ENCODE peak calls at places on chromosomes 3 and 15, in five cellular contexts. O, F, E, P and Z are unnamed samples.
A peak's percentile ranks its signal among the peaks of the same experiment; 100 is the strongest.

GRCh38 chr3:187112934-187113793 is 26.1 kb downstream of the RPL39L start:
- DNase-seq in F (no peak), E (peak; percentile 48), P (no peak), O (no peak), Z (no peak)

GRCh38 chr3:23221136-23221535 is 18.0 kb downstream of the UBE2E2 start:
- DNase-seq in F (no peak), O (no peak), E (no peak), P (no peak), Z (no peak)

GRCh38 chr15:57743424-57743823 is 36.9 kb downstream of the POLR2M start:
- DNase-seq in O (no peak), P (no peak), E (no peak), F (no peak), Z (no peak)

GRCh38 chr3:111936191-111936841 is 42.5 kb upstream of the ABHD10 start:
- DNase-seq in E (peak; percentile 84), O (no peak), F (no peak), P (no peak), Z (no peak)

GRCh38 chr3:107409365-107409764 is 32.1 kb downstream of the CCDC54 start:
- DNase-seq in O (no peak), F (no peak), E (no peak), P (no peak), Z (no peak)

GRCh38 chr15:58491151-58491473 is 59.3 kb downstream of the LIPC start:
- DNase-seq in E (no peak), F (no peak), P (peak; percentile 54), O (no peak), Z (no peak)

GRCh38 chr15:67574981-67575632 is 32.6 kb downstream of the MAP2K5 start:
- DNase-seq in E (no peak), O (no peak), F (no peak), P (no peak), Z (no peak)

GRCh38 chr3:155585384-155585783 is 159.5 kb downstream of the PLCH1 start:
- DNase-seq in E (no peak), F (no peak), P (no peak), O (no peak), Z (no peak)

GRCh38 chr3:10416730-10417300 is 88.6 kb downstream of the ATP2B2 start:
- DNase-seq in F (no peak), O (no peak), P (no peak), E (no peak), Z (no peak)

GRCh38 chr15:60590935-60591490 is 112.1 kb upstream of the ICE2 start:
- DNase-seq in F (peak; percentile 25), E (peak; percentile 36), P (peak; percentile 45), O (peak; percentile 55), Z (peak; percentile 93)

GRCh38 chr15:63189955-63190691 is 717 bp downstream of the RAB8B start:
- DNase-seq in E (no peak), P (no peak), O (no peak), F (no peak), Z (no peak)

GRCh38 chr3:143565943-143566342 is 282.3 kb downstream of the SLC9A9 start:
- DNase-seq in O (no peak), E (no peak), P (no peak), F (no peak), Z (no peak)

GRCh38 chr15:41018534-41018933 is 65.3 kb downstream of the CHAC1 start:
- DNase-seq in E (peak; percentile 65), O (peak; percentile 53), F (no peak), P (no peak), Z (no peak)

GRCh38 chr3:59895972-59896371 is 846.1 kb upstream of the CFAP20DC start:
- DNase-seq in O (no peak), E (no peak), F (no peak), P (no peak), Z (no peak)

GRCh38 chr15:100780208-100780800 is 99.3 kb upstream of the ALDH1A3 start:
- DNase-seq in P (no peak), F (no peak), E (no peak), O (no peak), Z (peak; percentile 29)

GRCh38 chr3:19221081-19221480 is 72.8 kb downstream of the KCNH8 start:
- DNase-seq in F (no peak), O (no peak), E (no peak), P (no peak), Z (no peak)

GRCh38 chr3:79871656-79872055 is 103.9 kb upstream of the ROBO1 start:
- DNase-seq in P (no peak), O (no peak), E (peak; percentile 40), F (no peak), Z (no peak)

GRCh38 chr15:64070965-64071851 is 22.4 kb downstream of the CIAO2A start:
- DNase-seq in O (peak; percentile 47), P (peak; percentile 38), E (peak; percentile 88), F (no peak), Z (peak; percentile 69)

GRCh38 chr15:87841426-87841998 is 415.0 kb downstream of the NTRK3 start:
- DNase-seq in F (no peak), E (no peak), P (no peak), O (no peak), Z (no peak)

GRCh38 chr3:113441051-113441770 is at the start of gene CFAP44:
- DNase-seq in O (peak; percentile 62), F (no peak), P (peak; percentile 76), E (peak; percentile 52), Z (peak; percentile 91)

GRCh38 chr3:110165753-110166152 is 828.4 kb upstream of the DPPA4 start:
- DNase-seq in F (no peak), E (no peak), O (no peak), P (no peak), Z (no peak)

DNA sequence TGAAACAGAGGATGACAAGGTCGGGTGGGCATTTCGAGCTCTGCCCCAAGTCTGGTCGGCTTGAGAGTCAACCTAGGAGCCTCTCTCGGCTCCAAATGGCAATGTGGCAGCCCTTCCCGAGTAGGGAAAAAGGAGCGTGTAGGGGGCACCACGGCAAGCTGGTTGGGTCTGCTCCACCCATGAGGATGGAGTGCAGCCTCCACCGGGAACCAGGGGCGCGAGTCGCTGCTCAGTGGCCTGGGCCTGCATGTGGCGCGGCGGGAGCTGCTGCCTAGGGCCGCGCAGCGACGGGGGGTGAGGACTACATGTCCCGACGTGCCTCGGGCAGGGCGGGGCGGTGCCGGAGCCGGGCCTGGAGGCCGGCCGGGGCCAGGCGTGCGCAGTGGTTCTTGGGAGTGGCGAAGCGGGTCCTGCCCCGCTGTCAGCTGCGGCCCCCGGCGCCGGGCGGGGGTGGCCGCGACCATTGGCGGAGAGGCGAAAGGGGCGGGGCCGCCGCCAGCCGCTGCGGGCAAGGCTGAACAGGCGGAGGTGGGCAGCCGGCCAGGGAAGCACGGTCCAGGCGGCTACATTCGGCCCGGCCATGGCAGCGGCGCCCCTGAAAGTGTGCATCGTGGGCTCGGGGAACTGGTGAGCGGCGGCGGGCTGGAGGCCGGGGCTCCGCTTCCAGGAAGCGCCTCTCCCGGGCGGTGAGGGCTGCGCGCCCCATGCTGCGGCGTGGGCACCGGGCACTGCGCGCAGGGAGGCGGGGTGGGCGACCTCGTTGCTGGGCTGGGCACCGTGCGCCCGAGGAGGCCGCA is at the start of gene GPD1L:
- DNase-seq in P (peak; percentile 96), F (peak; percentile 93), E (peak; percentile 88), O (peak; percentile 96), Z (peak; percentile 98)
- TF ChIP-seq POLR2A in P (peak; percentile 76), F (no peak), E (no peak), O (peak; percentile 52), Z (no peak)

GRCh38 chr3:54676087-54676486 is 251.8 kb downstream of the LRTM1 start:
- DNase-seq in P (no peak), O (no peak), E (no peak), F (no peak), Z (no peak)
- TF ChIP-seq POLR2A in P (no peak), O (no peak), E (no peak), F (no peak), Z (no peak)

GRCh38 chr3:114626751-114627150 is 332.9 kb downstream of the TIGIT start:
- DNase-seq in O (no peak), F (no peak), E (peak; percentile 34), P (no peak), Z (no peak)

GRCh38 chr3:114622001-114622400 is 328.2 kb downstream of the TIGIT start:
- DNase-seq in F (no peak), O (no peak), P (no peak), E (peak; percentile 34), Z (no peak)

GRCh38 chr3:114624047-114624445 is 330.2 kb downstream of the TIGIT start:
- DNase-seq in O (peak; percentile 35), P (peak; percentile 88), E (peak; percentile 71), F (no peak), Z (no peak)

GRCh38 chr3:114623420-114624046 is 329.7 kb downstream of the TIGIT start:
- DNase-seq in F (no peak), E (no peak), O (no peak), P (no peak), Z (no peak)

DNA sequence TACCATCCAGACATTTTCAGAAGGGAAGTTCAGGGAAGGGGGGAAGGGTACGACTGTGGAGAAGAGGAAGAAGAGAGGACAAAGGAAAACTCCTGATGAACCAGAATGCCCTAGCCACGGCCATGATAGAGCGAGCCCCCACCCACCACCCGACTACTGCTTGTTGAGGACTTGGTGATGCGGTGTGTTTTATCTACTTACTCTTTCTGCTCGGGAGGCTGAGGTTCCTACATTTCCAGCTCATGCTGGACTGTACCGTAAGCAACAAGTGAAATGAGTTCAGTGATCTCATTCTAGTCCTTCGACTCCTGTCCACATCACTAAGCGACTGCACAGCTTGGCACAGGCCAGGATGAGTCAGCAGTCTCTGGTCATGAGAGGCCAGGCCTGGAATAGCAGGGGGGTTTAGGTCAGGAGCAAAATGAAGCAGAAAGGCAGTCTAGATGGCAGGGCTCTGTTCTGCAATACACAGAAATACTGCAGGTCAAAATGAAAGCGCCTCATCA is 330.9 kb downstream of the TIGIT start:
- DNase-seq in E (peak; percentile 99), O (peak; percentile 74), F (no peak), P (peak; percentile 98), Z (peak; percentile 94)
- TF ChIP-seq POLR2A in E (peak; percentile 96), O (peak; percentile 69), F (no peak), P (peak; percentile 79), Z (peak; percentile 42)

GRCh38 chr15:76901965-76902364 is 3.2 kb downstream of the SCAPER start:
- DNase-seq in E (no peak), F (no peak), P (no peak), O (no peak), Z (no peak)

GRCh38 chr15:76905855-76906254 is 715 bp upstream of the SCAPER start:
- DNase-seq in P (no peak), O (no peak), E (no peak), F (no peak), Z (no peak)

GRCh38 chr15:76903251-76903681 is 1.9 kb downstream of the SCAPER start:
- DNase-seq in E (peak; percentile 78), P (no peak), F (no peak), O (no peak), Z (no peak)

GRCh38 chr15:76904461-76905012 is 603 bp downstream of the SCAPER start:
- DNase-seq in F (peak; percentile 16), P (no peak), O (peak; percentile 36), E (peak; percentile 16), Z (peak; percentile 56)

DNA sequence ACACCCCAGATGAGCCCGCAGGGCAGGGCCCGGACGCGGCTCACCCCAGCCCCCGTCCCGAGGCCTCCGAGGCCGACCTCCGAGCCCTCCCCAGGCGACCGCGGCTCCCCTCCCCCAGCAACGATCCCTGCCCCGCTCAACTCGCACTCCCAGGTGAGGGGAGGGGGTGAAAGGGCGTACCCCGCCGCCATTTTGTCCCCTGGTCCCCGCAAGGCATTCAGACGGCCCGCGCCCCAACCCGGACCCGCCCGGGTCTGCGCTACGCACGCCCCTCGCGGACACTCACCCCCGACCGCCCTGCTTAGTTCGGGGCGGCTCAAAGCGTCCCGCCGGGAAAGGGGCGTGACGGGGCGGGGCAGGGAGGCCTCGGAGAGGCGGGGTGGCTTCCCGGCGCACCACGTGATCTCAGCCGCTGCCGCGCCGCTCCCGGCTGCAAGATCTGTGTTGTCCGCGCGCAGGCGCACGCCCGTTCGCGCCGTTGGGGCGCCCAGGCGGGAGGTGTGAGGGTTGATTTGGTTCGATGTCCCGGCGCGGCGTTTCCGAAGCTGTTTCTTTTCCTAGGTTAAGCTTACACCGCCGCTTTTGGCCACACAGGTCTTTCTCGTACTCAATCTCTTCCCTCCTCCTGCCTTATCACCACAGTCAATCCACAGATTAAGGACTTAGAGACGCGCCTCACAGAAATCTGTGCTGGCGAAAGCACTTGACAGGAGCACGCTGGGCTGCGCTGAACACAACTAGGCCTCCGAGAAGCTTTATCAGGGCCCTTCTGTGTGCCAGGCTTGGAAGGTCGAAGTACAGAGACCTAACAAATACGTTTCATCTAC is at the start of gene SCAPER:
- DNase-seq in O (peak; percentile 95), E (peak; percentile 82), P (peak; percentile 97), F (peak; percentile 91), Z (peak; percentile 97)
- TF ChIP-seq POLR2A in O (peak; percentile 74), E (peak; percentile 44), P (peak; percentile 79), F (no peak), Z (peak; percentile 67)